ENCODE peak calls at places on chromosomes 7 and 10, in six cellular contexts. V is T-helper 2 cell; G is HTR-8/SVneo; J is NAMALWA; F is stimulated activated CD8-positive, alpha-beta memory T cell treated with anti-CD3 and anti-CD28 coated beads, Interleukin-4, amount 100 ng/mL, for 4 hours; U is ACHN. C is an unnamed sample.

GRCh38 chr10:68471586-68472408 is at the start of gene DNA2:
- DNase-seq in J (peak; percentile 88), V (peak; percentile 61), U (peak; percentile 73), F (peak; percentile 24), G (peak; percentile 95), C (peak; percentile 84)

GRCh38 chr7:36840930-36841329 is 116.6 kb upstream of the AOAH start:
- DNase-seq in V (no peak), J (no peak), G (no peak), U (no peak), F (no peak), C (no peak)

GRCh38 chr10:8853048-8853447 is 798.6 kb downstream of the GATA3 start:
- DNase-seq in G (no peak), F (no peak), U (no peak), V (no peak), J (no peak), C (no peak)

GRCh38 chr7:29345590-29345989 is 151.0 kb downstream of the CHN2 start:
- DNase-seq in J (peak; percentile 51), G (no peak), U (peak; percentile 51), F (no peak), V (no peak), C (no peak)

GRCh38 chr10:31207636-31208035 is 111.4 kb upstream of the ZEB1 start:
- DNase-seq in G (no peak), U (no peak), V (no peak), F (no peak), J (no peak), C (no peak)

GRCh38 chr10:27525819-27526218 is 21.7 kb downstream of the RAB18 start:
- DNase-seq in V (no peak), U (no peak), G (no peak), J (no peak), F (no peak), C (no peak)

GRCh38 chr10:122373108-122373507 is 1.4 kb upstream of the PLEKHA1 start:
- DNase-seq in G (no peak), J (no peak), V (no peak), U (no peak), F (no peak), C (no peak)

GRCh38 chr10:23877791-23878190 is 331.1 kb upstream of the KIAA1217 start:
- DNase-seq in U (no peak), J (no peak), V (no peak), G (no peak), F (no peak), C (no peak)

GRCh38 chr10:32112055-32112454 is 55.8 kb upstream of the KIF5B start:
- DNase-seq in U (peak; percentile 42), G (peak; percentile 77), V (no peak), J (no peak), F (no peak), C (peak; percentile 66)

GRCh38 chr10:24370877-24371276 is 161.9 kb downstream of the KIAA1217 start:
- DNase-seq in J (no peak), F (no peak), V (no peak), U (no peak), G (no peak), C (no peak)

GRCh38 chr10:79255007-79255507 is 92.2 kb upstream of the PPIF start:
- DNase-seq in F (no peak), G (no peak), U (no peak), V (no peak), J (no peak), C (no peak)

GRCh38 chr10:70804424-70804814 is 11.3 kb upstream of the SGPL1 start:
- DNase-seq in V (no peak), G (no peak), F (no peak), J (no peak), U (no peak), C (no peak)

GRCh38 chr7:155840909-155841308 is 28.6 kb upstream of the SHH start:
- DNase-seq in U (no peak), J (no peak), V (no peak), G (no peak), F (no peak), C (no peak)

GRCh38 chr7:107691713-107692112 is 31.1 kb downstream of the SLC26A4 start:
- DNase-seq in F (no peak), V (no peak), G (no peak), U (no peak), J (no peak), C (no peak)

GRCh38 chr7:142248166-142249160 is 9.4 kb downstream of the PRSS58 start:
- DNase-seq in V (no peak), F (no peak), U (no peak), J (no peak), G (no peak), C (no peak)

GRCh38 chr10:111430070-111430469 is 353.2 kb downstream of the ADRA2A start:
- DNase-seq in U (no peak), V (no peak), G (no peak), F (no peak), J (no peak), C (no peak)

GRCh38 chr10:34235164-34235832 is 579.8 kb downstream of the PARD3 start:
- DNase-seq in G (peak; percentile 20), J (no peak), U (no peak), F (no peak), V (no peak), C (no peak)

GRCh38 chr10:69640196-69640980 is 10.3 kb downstream of the FAM241B start:
- DNase-seq in V (no peak), J (no peak), U (no peak), G (no peak), F (no peak), C (no peak)

GRCh38 chr10:80136134-80136571 is 3.6 kb downstream of the PLAC9 start:
- DNase-seq in F (no peak), J (no peak), G (no peak), V (no peak), U (no peak), C (no peak)

GRCh38 chr10:102744374-102745051 is 765 bp downstream of the WBP1L start:
- DNase-seq in U (peak; percentile 52), J (peak; percentile 47), F (no peak), V (no peak), G (no peak), C (no peak)

GRCh38 chr10:77849039-77849664 is 77.4 kb downstream of the DLG5 start:
- DNase-seq in U (no peak), F (no peak), J (no peak), G (no peak), V (no peak), C (peak; percentile 30)

GRCh38 chr7:27560706-27561235 is 101.9 kb downstream of the HIBADH start:
- DNase-seq in G (no peak), F (no peak), V (no peak), U (peak; percentile 10), J (peak; percentile 11), C (peak; percentile 22)

GRCh38 chr10:47188156-47188555 is 111.8 kb upstream of the GDF10 start:
- DNase-seq in G (no peak), U (no peak), F (no peak), V (no peak), J (no peak), C (no peak)

GRCh38 chr7:107494315-107494751 is 24.5 kb downstream of the GPR22 start:
- DNase-seq in J (no peak), U (no peak), G (no peak), V (no peak), F (no peak), C (no peak)

GRCh38 chr10:37700886-37701780 is 156.3 kb downstream of the ZNF248 start:
- DNase-seq in V (no peak), F (no peak), G (no peak), U (no peak), J (no peak), C (no peak)

GRCh38 chr7:98163704-98164478 is 47.3 kb upstream of the BHLHA15 start:
- DNase-seq in V (no peak), J (no peak), G (no peak), F (no peak), U (peak; percentile 31), C (no peak)

GRCh38 chr7:27182861-27183681 is 2.0 kb downstream of the HOXA11 start:
- DNase-seq in V (no peak), J (no peak), F (no peak), G (no peak), U (no peak), C (no peak)

GRCh38 chr10:22252801-22253577 is 35.2 kb upstream of the EBLN1 start:
- DNase-seq in U (no peak), J (no peak), F (no peak), G (no peak), V (peak; percentile 31), C (no peak)

GRCh38 chr10:80519936-80520650 is 17.6 kb upstream of the SH2D4B start:
- DNase-seq in U (no peak), F (no peak), V (no peak), G (no peak), J (no peak), C (no peak)

GRCh38 chr7:127250312-127251047 is 2.3 kb downstream of the GRM8 start:
- DNase-seq in U (no peak), V (no peak), J (peak; percentile 15), G (peak; percentile 7), F (no peak), C (no peak)

GRCh38 chr10:22681783-22682183 is 32.6 kb downstream of the PIP4K2A start:
- DNase-seq in J (no peak), G (peak; percentile 35), V (peak; percentile 59), U (peak; percentile 57), F (no peak), C (no peak)

GRCh38 chr7:33108591-33108930 is 643 bp downstream of the RP9 start:
- DNase-seq in J (peak; percentile 80), G (no peak), F (no peak), V (peak; percentile 10), U (peak; percentile 52), C (no peak)

C was measured in COLO829.